ENCODE peak calls at places on chromosomes 1 and 21, in ten cellular contexts. Q is amniotic stem cell; R is ovary; D is stimulated activated CD8-positive, alpha-beta memory T cell treated with anti-CD3 and anti-CD28 coated beads, Interleukin-15, amount 100 ng/mL, for 4 hours; T is HS-27A; P is HCT116; G is activated T-cell treated with anti-CD3 and anti-CD28 coated beads, Interleukin-2, amount 50 U/mL, for 4 hours; I is RPMI7951; A is iPS-NIHi11; L is activated CD4-positive, alpha-beta T cell treated with anti-CD3 and anti-CD28 coated beads, Interleukin-2, amount 10 ng/mL, durations not matched to agents 7 days and 5 days. K is an unnamed sample.

GRCh38 chr21:41604583-41605041 is 96.7 kb upstream of the TMPRSS2 start:
- DNase-seq in Q (no peak), R (no peak), D (no peak), T (no peak), P (no peak), G (no peak), I (no peak), A (peak), L (no peak), K (no peak)

GRCh38 chr1:245671966-245672767 is 517.4 kb downstream of the KIF26B start:
- DNase-seq in Q (no peak), R (no peak), D (no peak), T (no peak), P (no peak), G (no peak), I (no peak), A (no peak), L (no peak), K (no peak)

GRCh38 chr1:203871114-203871875 is 9.9 kb downstream of the SNRPE start:
- DNase-seq in Q (peak), R (no peak), D (no peak), T (no peak), P (peak), G (no peak), I (peak), A (peak), L (peak), K (peak)

GRCh38 chr21:36676039-36676950 is 22.6 kb upstream of the SIM2 start:
- DNase-seq in Q (no peak), R (no peak), D (no peak), T (no peak), P (no peak), G (no peak), I (no peak), A (peak), L (no peak), K (no peak)

GRCh38 chr1:87279966-87280535 is 48.6 kb upstream of the LMO4 start:
- DNase-seq in Q (no peak), R (no peak), D (no peak), T (no peak), P (peak), G (no peak), I (peak), A (no peak), L (no peak), K (peak)

GRCh38 chr1:86774305-86775304 is 70.2 kb downstream of the SH3GLB1 start:
- DNase-seq in Q (peak), R (peak), D (no peak), T (peak), P (peak), G (peak), I (peak), A (peak), L (peak), K (peak)

GRCh38 chr1:57072775-57073174 is 107.0 kb upstream of the C8B start:
- DNase-seq in Q (no peak), R (no peak), D (no peak), T (no peak), P (no peak), G (no peak), I (no peak), A (peak), L (no peak), K (peak)

GRCh38 chr1:117527566-117528102 is 78.2 kb upstream of the TENT5C start:
- DNase-seq in Q (no peak), R (no peak), D (no peak), T (no peak), P (no peak), G (no peak), I (no peak), A (no peak), L (no peak), K (no peak)

GRCh38 chr1:37423810-37424209 is 50.6 kb upstream of the ZC3H12A start:
- DNase-seq in Q (no peak), R (no peak), D (no peak), T (no peak), P (no peak), G (no peak), I (peak), A (peak), L (no peak), K (no peak)

GRCh38 chr1:20603473-20604464 is 14.9 kb downstream of the CDA start:
- DNase-seq in Q (peak), R (no peak), D (no peak), T (peak), P (no peak), G (no peak), I (peak), A (no peak), L (no peak), K (no peak)

GRCh38 chr1:85578321-85579295 is 2.0 kb upstream of the CCN1 start:
- DNase-seq in Q (peak), R (no peak), D (no peak), T (peak), P (no peak), G (no peak), I (peak), A (no peak), L (no peak), K (no peak)

GRCh38 chr1:8239039-8239305 is 78.9 kb upstream of the SLC45A1 start:
- DNase-seq in Q (no peak), R (peak), D (no peak), T (no peak), P (peak), G (no peak), I (peak), A (no peak), L (no peak), K (peak)

GRCh38 chr1:84619383-84620093 is 45.3 kb upstream of the CTBS start:
- DNase-seq in Q (peak), R (no peak), D (peak), T (no peak), P (peak), G (peak), I (peak), A (no peak), L (no peak), K (peak)

GRCh38 chr1:163870666-163871065 is 548.9 kb downstream of the NUF2 start:
- DNase-seq in Q (no peak), R (no peak), D (no peak), T (no peak), P (no peak), G (no peak), I (peak), A (no peak), L (no peak), K (no peak)

GRCh38 chr1:96815914-96816313 is 94.3 kb downstream of the PTBP2 start:
- DNase-seq in Q (no peak), R (no peak), D (no peak), T (no peak), P (no peak), G (no peak), I (no peak), A (no peak), L (no peak), K (no peak)

GRCh38 chr1:16677552-16678423 is 11.0 kb upstream of the RNU1-3 start:
- DNase-seq in Q (no peak), R (peak), D (no peak), T (peak), P (peak), G (peak), I (peak), A (peak), L (peak), K (peak)

GRCh38 chr1:227759345-227760300 is 24.4 kb downstream of the SNAP47 start:
- DNase-seq in Q (peak), R (peak), D (no peak), T (peak), P (no peak), G (no peak), I (peak), A (peak), L (no peak), K (no peak)

GRCh38 chr1:94589728-94590127 is 48.2 kb upstream of the F3 start:
- DNase-seq in Q (no peak), R (no peak), D (no peak), T (no peak), P (no peak), G (no peak), I (no peak), A (no peak), L (no peak), K (no peak)